ENCODE peak calls at places on chromosomes 12 and 14, in nine cellular contexts. S, K, H, B, O, Z, D, M and J are unnamed samples.
A peak's percentile ranks its signal among the peaks of the same experiment; 100 is the strongest.

GRCh38 chr12:15837141-15837781 is 44.9 kb upstream of the STRAP start:
- DNase-seq in O (no peak), D (no peak), Z (no peak), K (no peak), B (no peak), M (no peak), H (no peak), S (no peak), J (no peak)

GRCh38 chr12:44154128-44154527 is 318.2 kb downstream of the TMEM117 start:
- DNase-seq in M (no peak), B (no peak), Z (no peak), H (no peak), O (no peak), D (no peak), K (no peak), S (no peak), J (no peak)

GRCh38 chr12:104710940-104711725 is 247.0 kb downstream of the SLC41A2 start:
- DNase-seq in H (no peak), O (no peak), B (no peak), Z (no peak), D (no peak), M (no peak), S (no peak), K (no peak), J (no peak)

GRCh38 chr12:53213348-53213747 is 6.3 kb upstream of the ITGB7 start:
- DNase-seq in O (peak; percentile 59), B (peak; percentile 81), M (peak; percentile 79), H (peak; percentile 84), Z (no peak), D (peak; percentile 70), S (peak; percentile 87), K (peak; percentile 84), J (peak; percentile 93)

GRCh38 chr12:113274848-113275247 is 53.6 kb downstream of the TPCN1 start:
- DNase-seq in B (no peak), K (no peak), O (no peak), M (no peak), H (no peak), D (no peak), S (no peak), Z (no peak), J (no peak)

GRCh38 chr14:37592288-37593274 is 2.5 kb downstream of the FOXA1 start:
- DNase-seq in K (no peak), O (no peak), B (peak; percentile 67), Z (no peak), H (no peak), M (no peak), S (peak; percentile 31), D (no peak), J (no peak)

GRCh38 chr12:1890119-1890703 is 28.2 kb downstream of the CACNA2D4 start:
- DNase-seq in H (no peak), B (no peak), Z (no peak), K (no peak), O (no peak), D (no peak), S (no peak), M (no peak), J (no peak)

GRCh38 chr12:42918387-42918786 is 328.8 kb upstream of the PRICKLE1 start:
- DNase-seq in B (no peak), D (no peak), M (no peak), Z (no peak), K (no peak), S (no peak), O (no peak), H (no peak), J (no peak)

GRCh38 chr12:50174971-50175715 is 8.0 kb upstream of the CERS5 start:
- DNase-seq in D (no peak), Z (no peak), H (no peak), M (peak; percentile 51), O (peak; percentile 62), B (peak; percentile 81), K (no peak), S (no peak), J (no peak)

GRCh38 chr14:22898302-22898894 is 15.4 kb downstream of the REM2 start:
- DNase-seq in B (peak; percentile 24), K (no peak), H (no peak), Z (no peak), S (no peak), D (no peak), O (no peak), M (no peak), J (no peak)

GRCh38 chr14:103820908-103821307 is 26.5 kb downstream of the PPP1R13B start:
- DNase-seq in O (no peak), K (no peak), H (no peak), B (no peak), S (no peak), Z (no peak), D (no peak), M (no peak), J (no peak)

GRCh38 chr14:103819503-103820307 is 27.7 kb downstream of the PPP1R13B start:
- DNase-seq in B (no peak), H (peak; percentile 82), O (peak; percentile 63), K (peak; percentile 60), D (peak; percentile 19), Z (no peak), S (peak; percentile 47), M (no peak), J (peak; percentile 66)

GRCh38 chr14:103818870-103819269 is 28.5 kb downstream of the PPP1R13B start:
- DNase-seq in Z (no peak), O (no peak), S (no peak), H (no peak), K (no peak), D (no peak), M (no peak), B (no peak), J (no peak)

GRCh38 chr14:103818422-103818821 is 29.0 kb downstream of the PPP1R13B start:
- DNase-seq in H (no peak), K (no peak), O (no peak), B (no peak), D (no peak), Z (no peak), M (no peak), S (no peak), J (no peak)

GRCh38 chr14:103820382-103820781 is 27.0 kb downstream of the PPP1R13B start:
- DNase-seq in H (no peak), K (no peak), M (no peak), D (no peak), S (no peak), O (no peak), B (no peak), Z (no peak), J (no peak)
- H3K27ac ChIP-seq in H (peak overlapping the region; percentile 22), K (peak overlapping the region; percentile 47), M (no peak overlapping the region), D (peak overlapping the region; percentile 18), S (peak overlapping the region; percentile 30), O (peak overlapping the region; percentile 42), B (no peak overlapping the region), Z (peak overlapping the region; percentile 47), J (no peak overlapping the region)

GRCh38 chr12:57770734-57771133 is 1.2 kb downstream of the METTL1 start:
- DNase-seq in S (no peak), K (no peak), H (no peak), O (no peak), Z (no peak), M (no peak), B (no peak), D (no peak), J (no peak)
- TF ChIP-seq POLR2A in S (no peak), K (no peak), H (no peak), O (no peak), Z (no peak), M (no peak), B (no peak), D (no peak), J (no peak)

DNA sequence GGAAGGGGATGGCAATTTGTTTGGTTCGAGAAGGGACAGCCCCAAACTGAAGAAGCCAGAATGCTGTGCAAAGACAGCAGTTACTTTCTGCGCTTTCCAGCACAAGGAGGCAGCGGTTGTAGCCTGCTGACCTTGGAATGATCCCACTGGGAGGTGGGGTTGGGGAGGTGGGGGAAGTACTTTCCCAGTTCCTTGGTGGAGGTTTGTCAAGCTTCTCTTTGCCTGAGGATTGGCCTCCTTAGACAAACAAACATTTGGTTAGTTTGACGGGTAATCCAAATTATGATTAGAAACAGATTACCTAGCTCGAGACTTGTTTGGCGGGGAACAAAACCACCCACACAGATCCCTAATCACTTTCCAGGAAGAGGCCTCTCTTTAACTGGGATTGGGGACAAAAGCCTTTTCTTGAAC is 79.1 kb upstream of the EGLN3 start:
- DNase-seq in K (peak; percentile 47), O (no peak), Z (no peak), S (peak; percentile 21), D (peak; percentile 58), M (peak; percentile 51), B (no peak), H (peak; percentile 35), J (peak; percentile 71)
- TF ChIP-seq EP300 in K (no peak), O (no peak), Z (no peak), S (no peak), D (peak; percentile 71), M (peak; percentile 53), B (no peak), H (no peak), J (no peak)

GRCh38 chr12:2958432-2959193 is 584 bp upstream of the TEAD4 start:
- DNase-seq in M (peak; percentile 92), K (peak; percentile 54), Z (no peak), B (peak; percentile 89), O (peak; percentile 69), S (peak; percentile 73), D (no peak), H (peak; percentile 32), J (peak; percentile 73)
- H3K27ac ChIP-seq in M (peak overlapping the region; percentile 55), K (peak overlapping the region; percentile 89), Z (no peak overlapping the region), B (peak overlapping the region; percentile 99), O (peak overlapping the region; percentile 91), S (peak overlapping the region; percentile 90), D (peak overlapping the region; percentile 87), H (no peak overlapping the region), J (peak overlapping the region; percentile 76)

GRCh38 chr12:19739195-19739776 is 300.0 kb downstream of the AEBP2 start:
- DNase-seq in K (no peak), S (peak; percentile 16), O (peak; percentile 41), H (peak; percentile 54), B (peak; percentile 74), D (no peak), M (peak; percentile 12), Z (peak; percentile 16), J (no peak)

GRCh38 chr12:19740472-19741131 is 301.3 kb downstream of the AEBP2 start:
- DNase-seq in K (no peak), B (no peak), H (no peak), O (no peak), M (no peak), S (no peak), Z (no peak), D (no peak), J (no peak)

GRCh38 chr12:19744760-19745218 is 305.5 kb downstream of the AEBP2 start:
- DNase-seq in Z (no peak), D (no peak), O (no peak), S (no peak), H (no peak), K (no peak), M (no peak), B (peak; percentile 28), J (no peak)

GRCh38 chr12:19737019-19737418 is 297.7 kb downstream of the AEBP2 start:
- DNase-seq in H (no peak), B (no peak), O (no peak), K (no peak), D (no peak), S (no peak), Z (no peak), M (no peak), J (no peak)

DNA sequence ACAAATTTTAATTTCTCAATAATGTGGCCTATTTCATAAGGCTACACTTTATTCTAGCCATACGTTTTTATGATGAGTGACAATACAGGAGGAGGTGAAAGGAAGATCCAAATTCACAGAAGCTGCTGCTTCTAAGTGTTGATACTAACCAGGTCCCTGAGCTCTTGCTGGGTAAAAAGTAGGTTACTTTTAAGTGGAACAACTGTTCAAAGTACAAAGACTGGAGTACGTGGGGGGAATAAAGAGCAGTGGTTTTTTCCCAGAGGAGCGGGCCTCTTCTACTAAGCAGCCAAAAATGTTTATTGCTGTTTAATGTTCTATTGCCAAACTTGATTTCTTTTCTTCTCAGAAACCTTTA is 301.8 kb downstream of the AEBP2 start:
- DNase-seq in K (no peak), O (no peak), B (no peak), M (no peak), S (no peak), H (no peak), Z (no peak), D (no peak), J (no peak)
- TF ChIP-seq POLR2A in K (no peak), O (no peak), B (no peak), M (no peak), S (no peak), H (no peak), Z (no peak), D (no peak), J (no peak)